ENCODE peak calls at places on chromosome 19, in eight cellular contexts. M is T-cell; G is EL; X is Peyer's patch; P is colonic mucosa; R is stimulated activated CD4-positive, alpha-beta T cell treated with anti-CD3 and anti-CD28 coated beads, Interleukin-15, amount 100 ng/mL, for 1 hour; J is trophoblast cell; A is stimulated activated CD8-positive, alpha-beta memory T cell treated with anti-CD3 and anti-CD28 coated beads, Interleukin-4, amount 100 ng/mL, for 24 hours. U is an unnamed sample.

GRCh38 chr19:45137179-45137761 is 23.5 kb downstream of the NKPD1 start:
- DNase-seq in M (no peak), G (no peak), X (no peak), P (no peak), R (no peak), J (no peak), A (no peak), U (peak)

GRCh38 chr19:11202488-11203193 is 5.3 kb upstream of the KANK2 start:
- DNase-seq in M (no peak), G (no peak), X (no peak), P (no peak), R (no peak), J (no peak), A (no peak), U (no peak)

GRCh38 chr19:13011653-13012389 is 16.5 kb downstream of the NFIX start:
- DNase-seq in M (no peak), G (no peak), X (no peak), P (no peak), R (no peak), J (no peak), A (no peak), U (no peak)

GRCh38 chr19:40279761-40280607 is 5.2 kb downstream of the AKT2 start:
- DNase-seq in M (no peak), G (no peak), X (no peak), P (no peak), R (no peak), J (no peak), A (no peak), U (no peak)

GRCh38 chr19:45768644-45769053 is 403 bp downstream of the SIX5 start:
- DNase-seq in M (peak), G (peak), X (no peak), P (no peak), R (peak), J (peak), A (no peak), U (peak)

GRCh38 chr19:42121666-42122069 is 10.6 kb downstream of the POU2F2 start:
- DNase-seq in M (peak), G (peak), X (no peak), P (peak), R (peak), J (peak), A (peak), U (peak)

GRCh38 chr19:6064016-6064702 is 46.1 kb downstream of the RFX2 start:
- DNase-seq in M (no peak), G (peak), X (no peak), P (no peak), R (no peak), J (peak), A (no peak), U (no peak)

GRCh38 chr19:29881386-29881785 is 60.7 kb upstream of the URI1 start:
- DNase-seq in M (no peak), G (peak), X (no peak), P (no peak), R (no peak), J (no peak), A (no peak), U (peak)

GRCh38 chr19:45245826-45246225 is 619 bp upstream of the EXOC3L2 start:
- DNase-seq in M (no peak), G (no peak), X (no peak), P (no peak), R (no peak), J (no peak), A (no peak), U (no peak)

GRCh38 chr19:2012941-2013682 is 2.4 kb downstream of the BTBD2 start:
- DNase-seq in M (no peak), G (no peak), X (no peak), P (no peak), R (no peak), J (no peak), A (no peak), U (no peak)

GRCh38 chr19:13983213-13983889 is 22.8 kb downstream of the RFX1 start:
- DNase-seq in M (peak), G (no peak), X (no peak), P (no peak), R (no peak), J (no peak), A (no peak), U (no peak)

GRCh38 chr19:17948474-17948966 is 15.7 kb downstream of the CCDC124 start:
- DNase-seq in M (no peak), G (no peak), X (peak), P (no peak), R (no peak), J (no peak), A (no peak), U (no peak)

GRCh38 chr19:33953023-33953422 is 156.4 kb downstream of the KCTD15 start:
- DNase-seq in M (no peak), G (no peak), X (no peak), P (no peak), R (no peak), J (no peak), A (no peak), U (no peak)

GRCh38 chr19:49553451-49554271 is 25.9 kb downstream of the RCN3 start:
- DNase-seq in M (no peak), G (peak), X (peak), P (peak), R (no peak), J (peak), A (no peak), U (peak)

GRCh38 chr19:2523630-2524311 is 47.8 kb downstream of the GADD45B start:
- DNase-seq in M (no peak), G (peak), X (no peak), P (no peak), R (no peak), J (peak), A (no peak), U (peak)

GRCh38 chr19:18590273-18591272 is 2.0 kb downstream of the REX1BD start:
- DNase-seq in M (no peak), G (peak), X (no peak), P (no peak), R (no peak), J (peak), A (no peak), U (peak)

GRCh38 chr19:35046461-35046860 is 4.9 kb downstream of the HPN start:
- DNase-seq in M (no peak), G (no peak), X (no peak), P (no peak), R (no peak), J (no peak), A (no peak), U (no peak)

GRCh38 chr19:5914358-5914774 is 312 bp downstream of the CAPS start:
- DNase-seq in M (no peak), G (no peak), X (no peak), P (no peak), R (no peak), J (no peak), A (no peak), U (no peak)

U was measured in LHCN-M2.